ENCODE peak calls at places on chromosome 1, in four cellular contexts. T, N, L and Q are unnamed samples.

GRCh38 chr1:14238472-14239059 is 359.9 kb upstream of the KAZN start:
- DNase-seq in T (no peak), N (no peak), L (no peak), Q (no peak)

GRCh38 chr1:186566140-186566850 is 105.4 kb upstream of the PDC start:
- DNase-seq in L (no peak), T (no peak), N (peak; percentile 67), Q (no peak)

GRCh38 chr1:244329591-244330317 is 122.0 kb downstream of the ADSS2 start:
- DNase-seq in L (no peak), N (no peak), T (no peak), Q (no peak)

GRCh38 chr1:181778630-181779285 is 282.8 kb downstream of the ZNF648 start:
- DNase-seq in N (no peak), L (no peak), T (no peak), Q (no peak)

GRCh38 chr1:155126494-155127104 is 1.1 kb upstream of the EFNA1 start:
- DNase-seq in T (peak; percentile 76), N (peak; percentile 62), L (peak; percentile 71), Q (peak; percentile 64)

GRCh38 chr1:223872308-223872878 is 26.6 kb upstream of the TP53BP2 start:
- DNase-seq in L (no peak), N (no peak), T (no peak), Q (no peak)

GRCh38 chr1:224626042-224626441 is 9.9 kb downstream of the CNIH3 start:
- DNase-seq in N (peak; percentile 89), T (no peak), L (no peak), Q (no peak)

GRCh38 chr1:10171995-10172669 is 38.2 kb upstream of the KIF1B start:
- DNase-seq in T (no peak), N (no peak), L (no peak), Q (no peak)

GRCh38 chr1:186715887-186716809 is 35.9 kb upstream of the PTGS2 start:
- DNase-seq in T (no peak), N (peak; percentile 37), L (no peak), Q (no peak)